ENCODE peak calls at places on chromosomes 12 and 14, in six cellular contexts. L, C, Y, K, Z and B are unnamed samples.

GRCh38 chr12:45762185-45763110 is 32.9 kb downstream of the ARID2 start:
- DNase-seq in L (no peak), C (peak; percentile 19), Y (no peak), K (no peak), Z (peak; percentile 82), B (peak; percentile 79)

GRCh38 chr14:95197498-95198010 is 40.2 kb upstream of the DICER1 start:
- DNase-seq in L (peak; percentile 20), C (no peak), Y (no peak), K (no peak), Z (peak; percentile 75), B (no peak)

GRCh38 chr14:33480589-33481184 is 470.2 kb downstream of the EGLN3 start:
- DNase-seq in L (peak; percentile 37), C (no peak), Y (no peak), K (no peak), Z (no peak), B (no peak)

GRCh38 chr12:119721306-119721705 is 53.4 kb downstream of the PRKAB1 start:
- DNase-seq in L (no peak), C (no peak), Y (no peak), K (no peak), Z (no peak), B (no peak)

GRCh38 chr14:71645656-71646055 is 286.6 kb upstream of the RGS6 start:
- DNase-seq in L (no peak), C (no peak), Y (no peak), K (no peak), Z (no peak), B (peak; percentile 60)

GRCh38 chr12:58818546-58818945 is 101.8 kb downstream of the LRIG3 start:
- DNase-seq in L (no peak), C (no peak), Y (no peak), K (no peak), Z (peak; percentile 25), B (no peak)

GRCh38 chr12:121050725-121051124 is 11.7 kb upstream of the OASL start:
- DNase-seq in L (no peak), C (no peak), Y (no peak), K (no peak), Z (no peak), B (no peak)

GRCh38 chr12:116712458-116713303 is 25.2 kb downstream of the SPRING1 start:
- DNase-seq in L (no peak), C (no peak), Y (no peak), K (no peak), Z (peak; percentile 82), B (no peak)

GRCh38 chr12:84069079-84069661 is 843.4 kb downstream of the SLC6A15 start:
- DNase-seq in L (no peak), C (no peak), Y (no peak), K (no peak), Z (no peak), B (no peak)

GRCh38 chr12:108129017-108129812 is at the start of gene WSCD2:
- DNase-seq in L (peak; percentile 96), C (peak; percentile 32), Y (peak; percentile 78), K (peak; percentile 55), Z (peak; percentile 27), B (peak; percentile 3)

GRCh38 chr12:91111366-91112321 is at the start of gene LUM:
- DNase-seq in L (peak; percentile 23), C (no peak), Y (no peak), K (no peak), Z (peak; percentile 35), B (peak; percentile 60)

GRCh38 chr14:58107947-58108552 is 44.0 kb downstream of the ARMH4 start:
- DNase-seq in L (peak; percentile 64), C (peak; percentile 52), Y (no peak), K (peak; percentile 28), Z (peak; percentile 70), B (peak; percentile 86)

GRCh38 chr12:113162102-113163029 is 12.8 kb downstream of the CFAP73 start:
- DNase-seq in L (peak; percentile 70), C (no peak), Y (no peak), K (peak; percentile 43), Z (no peak), B (peak; percentile 46)

GRCh38 chr14:91220581-91221000 is 23.9 kb downstream of the GPR68 start:
- DNase-seq in L (no peak), C (no peak), Y (no peak), K (no peak), Z (peak; percentile 95), B (no peak)

GRCh38 chr12:124422142-124422569 is 127.3 kb downstream of the RFLNA start:
- DNase-seq in L (no peak), C (no peak), Y (no peak), K (peak; percentile 82), Z (peak; percentile 57), B (no peak)

GRCh38 chr12:47306130-47306529 is 226.4 kb upstream of the AMIGO2 start:
- DNase-seq in L (no peak), C (no peak), Y (no peak), K (no peak), Z (no peak), B (no peak)

GRCh38 chr14:36504805-36505192 is 15.2 kb downstream of the NKX2-1 start:
- DNase-seq in L (peak; percentile 86), C (no peak), Y (no peak), K (no peak), Z (no peak), B (no peak)

GRCh38 chr14:23895480-23895879 is 58.1 kb upstream of the DHRS4 start:
- DNase-seq in L (no peak), C (no peak), Y (no peak), K (no peak), Z (no peak), B (peak; percentile 11)
- TF ChIP-seq CTCF in L (no peak), C (no peak), Y (no peak), K (peak; percentile 51), Z (no peak), B (peak; percentile 8)

GRCh38 chr14:82855912-82856381 is 1322.3 kb upstream of the SEL1L start:
- DNase-seq in L (peak; percentile 21), C (no peak), Y (no peak), K (no peak), Z (peak; percentile 81), B (peak; percentile 37)
- TF ChIP-seq CTCF in L (peak; percentile 66), C (no peak), Y (peak; percentile 32), K (no peak), Z (peak; percentile 74), B (peak; percentile 9)

GRCh38 chr14:20179218-20179617 is 11.5 kb upstream of the OR11G2 start:
- DNase-seq in L (no peak), C (no peak), Y (no peak), K (no peak), Z (no peak), B (no peak)
- TF ChIP-seq CTCF in L (no peak), C (no peak), Y (no peak), K (no peak), Z (no peak), B (no peak)

DNA sequence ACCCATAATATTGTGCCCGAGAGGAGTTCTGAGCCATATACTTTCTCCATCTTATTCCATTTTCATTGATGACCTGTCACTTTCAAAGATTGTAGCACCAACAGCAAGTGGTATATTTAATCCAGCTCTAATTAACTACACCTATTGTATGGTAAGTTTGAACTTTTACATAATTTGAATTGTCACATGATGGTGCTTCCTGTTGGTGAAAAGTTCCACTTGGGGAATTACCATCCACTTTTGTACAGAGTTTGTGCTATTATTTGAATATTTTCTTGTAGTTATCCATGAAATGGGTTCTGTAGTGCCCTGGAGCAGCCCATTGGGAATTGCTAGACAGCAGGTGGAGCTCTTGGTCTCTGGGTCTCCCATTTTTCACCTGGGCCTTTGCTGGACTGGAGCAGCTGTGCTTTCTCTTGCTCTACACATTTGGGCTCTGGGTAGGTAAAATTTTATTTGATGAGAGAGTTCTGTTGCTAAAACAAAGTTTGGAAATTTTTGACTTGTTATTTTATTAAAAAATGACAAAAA is 3.0 kb downstream of the SMCO3 start:
- DNase-seq in L (peak; percentile 32), C (no peak), Y (no peak), K (no peak), Z (peak; percentile 55), B (peak; percentile 62)
- TF ChIP-seq CTCF in L (peak; percentile 54), C (peak; percentile 42), Y (no peak), K (peak; percentile 56), Z (peak; percentile 75), B (peak; percentile 71)